ENCODE peak calls at places on chromosomes 2 and 18, in ten cellular contexts. J, F, B, V, T, Z, Y, Q, A and M are unnamed samples. For H3K4me1, the result is how much of the 10 kb centered on the place peaks cover.

GRCh38 chr2:234178309-234179030 is 128.0 kb downstream of the SPP2 start:
- DNase-seq in J (no peak), F (peak), B (peak), V (no peak), T (peak), Z (peak), Y (peak), Q (no peak), A (peak), M (peak)

GRCh38 chr2:239246723-239247122 is 154.1 kb downstream of the HDAC4 start:
- DNase-seq in J (no peak), F (no peak), B (peak), V (no peak), T (peak), Z (no peak), Y (no peak), Q (no peak), A (peak), M (no peak)

GRCh38 chr2:37168217-37168981 is 11.6 kb upstream of the EIF2AK2 start:
- DNase-seq in J (peak), F (peak), B (peak), V (peak), T (peak), Z (peak), Y (peak), Q (no peak), A (peak), M (peak)

GRCh38 chr2:71347517-71347916 is 15.9 kb downstream of the ZNF638 start:
- DNase-seq in J (peak), F (peak), B (peak), V (no peak), T (peak), Z (peak), Y (peak), Q (no peak), A (peak), M (peak)

GRCh38 chr2:4673025-4673489 is 969.7 kb downstream of the DCDC2C start:
- DNase-seq in J (no peak), F (no peak), B (no peak), V (peak), T (peak), Z (no peak), Y (no peak), Q (no peak), A (no peak), M (peak)

GRCh38 chr2:130845507-130846085 is 8.9 kb downstream of the ARHGEF4 start:
- DNase-seq in J (no peak), F (no peak), B (peak), V (no peak), T (peak), Z (no peak), Y (peak), Q (no peak), A (no peak), M (no peak)

GRCh38 chr18:9827856-9828793 is 57.6 kb upstream of the TXNDC2 start:
- DNase-seq in J (no peak), F (no peak), B (peak), V (peak), T (peak), Z (peak), Y (peak), Q (no peak), A (peak), M (peak)

GRCh38 chr2:12694990-12695774 is 21.6 kb upstream of the TRIB2 start:
- DNase-seq in J (no peak), F (no peak), B (peak), V (no peak), T (no peak), Z (no peak), Y (no peak), Q (no peak), A (no peak), M (no peak)

GRCh38 chr2:191821078-191821477 is 25.8 kb downstream of the CAVIN2 start:
- DNase-seq in J (no peak), F (no peak), B (no peak), V (no peak), T (no peak), Z (no peak), Y (no peak), Q (no peak), A (no peak), M (no peak)

GRCh38 chr18:54052259-54052658 is 172.2 kb downstream of the MBD2 start:
- DNase-seq in J (no peak), F (no peak), B (peak), V (no peak), T (no peak), Z (no peak), Y (no peak), Q (no peak), A (no peak), M (no peak)

GRCh38 chr2:119218478-119219064 is 5.1 kb upstream of the STEAP3 start:
- DNase-seq in J (no peak), F (peak), B (peak), V (peak), T (peak), Z (peak), Y (peak), Q (no peak), A (peak), M (peak)

GRCh38 chr2:24635181-24635580 is 144.1 kb downstream of the NCOA1 start:
- DNase-seq in J (no peak), F (no peak), B (no peak), V (peak), T (no peak), Z (peak), Y (no peak), Q (no peak), A (no peak), M (peak)

GRCh38 chr18:63162271-63163014 is 157.1 kb downstream of the BCL2 start:
- DNase-seq in J (peak), F (no peak), B (peak), V (no peak), T (no peak), Z (peak), Y (peak), Q (peak), A (no peak), M (peak)

GRCh38 chr2:128611421-128612320 is 293.0 kb upstream of the HS6ST1 start:
- DNase-seq in J (no peak), F (no peak), B (no peak), V (no peak), T (no peak), Z (no peak), Y (no peak), Q (no peak), A (no peak), M (no peak)

GRCh38 chr2:141911485-141912066 is 219.2 kb downstream of the LRP1B start:
- DNase-seq in J (peak), F (peak), B (peak), V (peak), T (peak), Z (peak), Y (peak), Q (no peak), A (peak), M (no peak)

GRCh38 chr2:50273003-50273402 is 758.9 kb downstream of the NRXN1 start:
- DNase-seq in J (no peak), F (no peak), B (no peak), V (no peak), T (no peak), Z (no peak), Y (no peak), Q (no peak), A (no peak), M (no peak)

GRCh38 chr2:171723724-171724683 is 36.7 kb downstream of the DYNC1I2 start:
- DNase-seq in J (no peak), F (peak), B (no peak), V (peak), T (peak), Z (peak), Y (peak), Q (no peak), A (peak), M (no peak)

GRCh38 chr2:10041711-10042110 is 1.6 kb upstream of the KLF11 start:
- DNase-seq in J (no peak), F (no peak), B (no peak), V (no peak), T (no peak), Z (no peak), Y (no peak), Q (no peak), A (no peak), M (no peak)

GRCh38 chr2:160940271-160940670 is 220.0 kb upstream of the TANK start:
- DNase-seq in J (no peak), F (no peak), B (peak), V (no peak), T (no peak), Z (no peak), Y (peak), Q (no peak), A (no peak), M (peak)

GRCh38 chr18:10476430-10476829 is 22.0 kb downstream of the APCDD1 start:
- DNase-seq in J (no peak), F (no peak), B (no peak), V (no peak), T (no peak), Z (peak), Y (peak), Q (no peak), A (no peak), M (peak)

GRCh38 chr2:127514076-127514475 is 12.2 kb downstream of the IWS1 start:
- DNase-seq in J (no peak), F (no peak), B (no peak), V (no peak), T (no peak), Z (no peak), Y (no peak), Q (no peak), A (no peak), M (no peak)

GRCh38 chr2:26691881-26692813 is at the start of gene KCNK3:
- DNase-seq in J (no peak), F (peak), B (no peak), V (peak), T (no peak), Z (peak), Y (peak), Q (no peak), A (peak), M (peak)

GRCh38 chr18:76801567-76802505 is 20.5 kb upstream of the ZNF236 start:
- DNase-seq in J (peak), F (peak), B (peak), V (peak), T (peak), Z (no peak), Y (peak), Q (no peak), A (peak), M (peak)

GRCh38 chr18:79400091-79400590 is 4.4 kb downstream of the NFATC1 start:
- DNase-seq in J (peak), F (peak), B (no peak), V (peak), T (peak), Z (no peak), Y (no peak), Q (no peak), A (no peak), M (peak)

GRCh38 chr2:127066942-127067341 is 40.0 kb downstream of the BIN1 start:
- DNase-seq in J (no peak), F (no peak), B (no peak), V (no peak), T (no peak), Z (no peak), Y (no peak), Q (no peak), A (no peak), M (peak)

GRCh38 chr2:201789395-201789794 is 8.7 kb upstream of the ALS2 start:
- DNase-seq in J (no peak), F (no peak), B (no peak), V (no peak), T (no peak), Z (no peak), Y (no peak), Q (no peak), A (no peak), M (no peak)

GRCh38 chr2:127044977-127045654 is 61.8 kb downstream of the BIN1 start:
- DNase-seq in J (no peak), F (no peak), B (no peak), V (no peak), T (no peak), Z (no peak), Y (no peak), Q (no peak), A (no peak), M (peak)

DNA sequence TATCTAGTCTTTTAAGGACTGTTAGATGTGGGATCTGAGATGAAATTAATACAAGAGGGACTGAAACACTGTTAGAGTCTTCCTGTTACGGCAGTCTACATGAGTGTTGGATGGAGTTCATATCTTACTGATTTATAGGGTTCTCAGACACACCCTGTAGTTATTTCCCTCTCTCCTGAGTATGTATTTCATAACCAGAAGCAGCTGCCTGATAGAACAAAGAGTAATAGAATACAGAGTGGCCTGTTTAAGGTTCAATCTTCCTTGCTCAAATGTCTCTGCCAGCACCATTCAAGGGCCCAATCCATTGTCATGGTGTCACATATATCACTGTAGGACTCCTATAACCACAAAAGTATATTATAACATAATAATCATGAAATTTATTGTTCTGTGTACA is 1229.1 kb upstream of the ACVR2A start:
- DNase-seq in J (no peak), F (no peak), B (no peak), V (no peak), T (no peak), Z (no peak), Y (no peak), Q (no peak), A (no peak), M (no peak)
- H3K4me1 ChIP-seq in J (under half), F (under half), B (under half), V (under half), T (under half), Z (under half), Y (under half), Q (under half), A (under half), M (under half)

GRCh38 chr2:217966399-217967068 is 36.3 kb downstream of the TNS1 start:
- DNase-seq in J (no peak), F (no peak), B (no peak), V (no peak), T (no peak), Z (peak), Y (peak), Q (no peak), A (no peak), M (peak)
- H3K9ac ChIP-seq in J (no peak), F (no peak), B (no peak), V (no peak), T (no peak), Z (peak), Y (no peak), Q (no peak), A (no peak), M (peak)

GRCh38 chr18:5895886-5896740 is 791 bp upstream of the TMEM200C start:
- DNase-seq in J (no peak), F (peak), B (no peak), V (no peak), T (peak), Z (peak), Y (peak), Q (no peak), A (no peak), M (peak)
- TF ChIP-seq EZH2 in J (no peak), F (peak), B (peak), V (no peak), T (no peak), Z (peak), Y (peak), Q (no peak), A (no peak), M (peak)

GRCh38 chr18:13273800-13274199 is 55.2 kb downstream of the LDLRAD4 start:
- DNase-seq in J (no peak), F (no peak), B (no peak), V (no peak), T (no peak), Z (no peak), Y (no peak), Q (no peak), A (no peak), M (no peak)
- H3K4me1 ChIP-seq in J (under half), F (under half), B (under half), V (under half), T (under half), Z (under half), Y (under half), Q (under half), A (under half), M (under half)